ENCODE peak calls at places on chromosome 19, in seven cellular contexts. I, G, D, A, B, E and Z are unnamed samples.
A peak's percentile ranks its signal among the peaks of the same experiment; 100 is the strongest.

GRCh38 chr19:51317381-51317780 is 5.9 kb downstream of the IGLON5 start:
- DNase-seq in G (no peak), B (no peak), I (no peak), E (no peak), D (peak; percentile 27), A (no peak), Z (no peak)

GRCh38 chr19:49801401-49801888 is 11.6 kb downstream of the FUZ start:
- DNase-seq in G (peak; percentile 94), B (no peak), I (no peak), D (no peak), A (no peak), E (no peak), Z (no peak)

GRCh38 chr19:31064486-31064885 is 284.8 kb downstream of the TSHZ3 start:
- DNase-seq in E (no peak), A (no peak), D (no peak), I (peak; percentile 33), B (no peak), G (no peak), Z (no peak)

GRCh38 chr19:43432866-43433673 is 18.4 kb downstream of the TEX101 start:
- DNase-seq in I (peak; percentile 60), B (peak; percentile 59), A (peak; percentile 57), G (peak; percentile 75), D (peak; percentile 63), E (no peak), Z (peak; percentile 68)

GRCh38 chr19:42942187-42942789 is 5.3 kb upstream of the PSG7 start:
- DNase-seq in A (peak; percentile 1), G (no peak), D (no peak), B (no peak), I (peak; percentile 22), E (no peak), Z (no peak)

GRCh38 chr19:40697007-40697406 is 6.6 kb upstream of the NUMBL start:
- DNase-seq in G (no peak), D (no peak), E (no peak), I (no peak), A (no peak), B (no peak), Z (no peak)

GRCh38 chr19:48558018-48558684 is 6.2 kb downstream of the SULT2B1 start:
- DNase-seq in A (no peak), G (peak; percentile 84), D (peak; percentile 57), I (no peak), E (no peak), B (no peak), Z (no peak)

GRCh38 chr19:6577410-6578125 is 13.4 kb downstream of the CD70 start:
- DNase-seq in E (no peak), G (no peak), I (peak; percentile 82), D (no peak), A (no peak), B (no peak), Z (no peak)

GRCh38 chr19:17441241-17442135 is 7.0 kb downstream of the TMEM221 start:
- DNase-seq in D (peak; percentile 41), B (no peak), G (no peak), E (no peak), I (peak; percentile 16), A (no peak), Z (no peak)

GRCh38 chr19:5571777-5572176 is 4.0 kb upstream of the TINCR start:
- DNase-seq in D (no peak), A (no peak), E (no peak), G (no peak), I (no peak), B (no peak), Z (no peak)

GRCh38 chr19:28393574-28394336 is 819.2 kb downstream of the UQCRFS1 start:
- DNase-seq in E (no peak), A (peak; percentile 27), B (no peak), G (peak; percentile 15), I (no peak), D (no peak), Z (no peak)

GRCh38 chr19:15900504-15900903 is 2.6 kb upstream of the CYP4F2 start:
- DNase-seq in I (no peak), G (no peak), D (no peak), E (no peak), B (no peak), A (no peak), Z (no peak)

GRCh38 chr19:15894359-15894758 is 3.5 kb downstream of the CYP4F2 start:
- DNase-seq in I (no peak), G (no peak), A (no peak), D (no peak), E (no peak), B (no peak), Z (no peak)

GRCh38 chr19:15897026-15897737 is 692 bp downstream of the CYP4F2 start:
- DNase-seq in A (no peak), E (no peak), I (no peak), D (no peak), G (no peak), B (no peak), Z (no peak)

GRCh38 chr19:15895876-15896430 is 1.9 kb downstream of the CYP4F2 start:
- DNase-seq in G (no peak), D (no peak), E (no peak), B (no peak), A (no peak), I (no peak), Z (no peak)

DNA sequence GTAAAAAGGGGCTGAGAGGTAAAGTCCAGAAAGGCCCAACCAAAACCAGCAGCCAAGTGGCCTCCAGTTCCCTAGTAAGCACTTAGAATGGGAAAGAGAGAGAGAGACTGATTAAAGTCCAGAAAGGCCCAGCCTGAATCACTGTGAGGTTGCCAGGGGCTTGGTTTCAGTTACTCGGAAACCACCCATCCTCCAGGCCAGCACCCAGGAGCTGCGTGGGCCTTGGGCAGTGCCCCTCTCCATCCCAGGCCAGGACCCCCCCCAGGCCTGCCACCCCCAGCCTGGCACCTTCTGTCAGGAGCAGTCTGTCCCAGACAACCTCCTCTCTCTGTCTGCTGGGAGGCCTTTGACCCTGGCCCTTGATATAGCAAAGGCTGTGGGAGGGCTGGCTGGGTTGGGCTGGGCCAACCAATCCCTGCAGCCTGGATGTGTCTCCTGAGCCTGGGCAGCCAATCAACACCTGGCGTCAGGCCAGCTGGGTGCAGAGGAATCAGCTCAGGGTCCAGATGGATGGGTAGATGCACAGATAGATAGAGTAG is at the start of gene CYP4F2:
- DNase-seq in B (no peak), E (no peak), A (no peak), D (no peak), G (no peak), I (no peak), Z (no peak)
- H3K4me3 ChIP-seq in B (no peak within 1 kb of the TSS), E (no peak within 1 kb of the TSS), A (no peak within 1 kb of the TSS), D (no peak within 1 kb of the TSS), G (no peak within 1 kb of the TSS), I (no peak within 1 kb of the TSS), Z (no peak within 1 kb of the TSS)

GRCh38 chr19:2544576-2545415 is 68.9 kb downstream of the GADD45B start:
- DNase-seq in I (no peak), B (no peak), E (no peak), D (no peak), A (no peak), G (peak; percentile 34), Z (peak; percentile 64)

GRCh38 chr19:2542341-2543069 is 66.6 kb downstream of the GADD45B start:
- DNase-seq in I (no peak), A (no peak), D (peak; percentile 29), B (no peak), E (no peak), G (peak; percentile 61), Z (no peak)

GRCh38 chr19:2546128-2547032 is 70.5 kb downstream of the GADD45B start:
- DNase-seq in G (peak; percentile 96), A (no peak), I (no peak), E (no peak), B (no peak), D (peak; percentile 54), Z (peak; percentile 91)

GRCh38 chr19:2540646-2541454 is 64.9 kb downstream of the GADD45B start:
- DNase-seq in I (peak; percentile 94), G (peak; percentile 92), A (peak; percentile 97), D (peak; percentile 99), E (peak; percentile 83), B (no peak), Z (peak; percentile 98)

GRCh38 chr19:2543463-2544442 is 67.8 kb downstream of the GADD45B start:
- DNase-seq in B (peak; percentile 63), I (peak; percentile 96), E (peak; percentile 93), D (peak; percentile 99), G (peak; percentile 99), A (peak; percentile 96), Z (peak; percentile 99)
- H3K4me1 ChIP-seq in B (peaks cover 15% of the 10 kb centered on the region), I (peaks cover 36% of the 10 kb centered on the region), E (peaks cover 12% of the 10 kb centered on the region), D (peaks cover 46% of the 10 kb centered on the region), G (peaks cover 69% of the 10 kb centered on the region), A (peaks cover 21% of the 10 kb centered on the region), Z (peaks cover 73% of the 10 kb centered on the region)

GRCh38 chr19:39146091-39146490 is 20.5 kb downstream of the PAK4 start:
- DNase-seq in I (no peak), D (no peak), A (no peak), B (no peak), E (no peak), G (no peak), Z (no peak)

GRCh38 chr19:39144487-39145071 is 19.0 kb downstream of the PAK4 start:
- DNase-seq in D (peak; percentile 51), G (peak; percentile 45), I (no peak), B (no peak), E (no peak), A (no peak), Z (no peak)

GRCh38 chr19:39147480-39147879 is 21.9 kb downstream of the PAK4 start:
- DNase-seq in E (no peak), A (no peak), D (no peak), I (no peak), G (no peak), B (no peak), Z (no peak)

GRCh38 chr19:39146686-39147450 is 21.3 kb downstream of the PAK4 start:
- DNase-seq in I (no peak), B (no peak), A (no peak), D (no peak), G (no peak), E (no peak), Z (no peak)

GRCh38 chr19:39145180-39145953 is 19.8 kb downstream of the PAK4 start:
- DNase-seq in E (peak; percentile 42), D (no peak), B (no peak), I (no peak), G (no peak), A (no peak), Z (no peak)
- H3K4me3 ChIP-seq in E (no peak overlapping the region), D (no peak overlapping the region), B (no peak overlapping the region), I (no peak overlapping the region), G (no peak overlapping the region), A (no peak overlapping the region), Z (peak overlapping the region; percentile 30)

DNA sequence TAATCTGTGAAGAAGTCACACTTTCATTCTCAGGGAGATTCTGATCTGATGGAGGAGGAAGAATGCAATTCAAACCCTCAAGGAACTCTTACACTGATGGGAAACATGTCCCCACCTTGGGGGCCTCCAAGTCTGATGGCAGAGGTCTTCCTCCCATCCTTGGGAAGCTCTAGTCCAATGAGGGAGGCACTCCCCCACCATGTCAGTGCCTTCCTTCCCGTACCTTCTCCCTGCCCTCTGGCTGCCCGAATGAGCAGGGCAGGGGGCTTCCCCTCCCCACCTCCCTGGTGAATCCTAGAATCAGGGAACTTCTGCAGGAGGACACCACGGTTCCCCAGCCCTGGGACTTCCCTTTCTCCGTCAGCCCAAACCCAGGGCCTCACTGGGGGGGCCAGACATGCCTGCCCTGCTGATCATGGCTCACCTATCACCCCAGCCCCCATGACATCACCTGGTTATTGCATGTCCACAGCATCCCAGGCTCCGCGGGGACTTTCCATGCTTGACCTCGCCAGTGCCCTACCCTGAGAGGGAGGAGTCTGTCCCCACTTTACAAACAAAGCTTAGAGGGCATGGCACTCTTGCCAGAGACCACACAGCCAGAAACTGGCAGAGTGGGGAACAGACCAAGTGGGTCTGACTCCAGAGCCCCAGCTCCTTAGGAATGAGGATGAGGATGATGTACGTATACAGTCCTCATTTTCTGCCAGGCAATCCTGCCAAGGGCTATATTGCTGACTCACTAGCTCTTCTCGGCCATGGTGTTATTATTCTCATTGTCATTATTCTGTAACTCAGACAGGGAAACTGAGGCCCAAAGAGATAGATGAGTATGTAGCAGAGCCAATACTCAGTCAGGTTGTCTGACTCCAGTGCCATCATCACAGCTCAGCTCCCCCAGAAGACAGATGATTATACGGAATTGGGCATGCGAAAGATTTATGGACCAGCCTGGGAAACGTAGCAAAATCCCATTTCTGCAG is 9.6 kb upstream of the BCL3 start:
- DNase-seq in A (no peak), B (no peak), D (no peak), I (no peak), G (no peak), E (no peak), Z (no peak)
- H3K4me1 ChIP-seq in A (peaks cover 18% of the 10 kb centered on the region), B (no peaks in the 10 kb centered on the region), D (no peaks in the 10 kb centered on the region), I (peaks cover 32% of the 10 kb centered on the region), G (peaks cover 64% of the 10 kb centered on the region), E (peaks cover 9% of the 10 kb centered on the region), Z (no peaks in the 10 kb centered on the region)